ENCODE peak calls at places on chromosomes 2 and 18, in four cellular contexts. J, M, V and B are unnamed samples.

GRCh38 chr2:172093416-172094318 is 8.4 kb downstream of the DLX1 start:
- DNase-seq in J (no peak), M (no peak), V (no peak), B (no peak)

GRCh38 chr2:27652341-27652740 is 11.1 kb downstream of the SUPT7L start:
- DNase-seq in J (no peak), M (no peak), V (no peak), B (no peak)

GRCh38 chr2:165074884-165075283 is 119.6 kb upstream of the SLC38A11 start:
- DNase-seq in J (no peak), M (no peak), V (no peak), B (no peak)

GRCh38 chr18:24414349-24415003 is 12.0 kb upstream of the IMPACT start:
- DNase-seq in J (no peak), M (no peak), V (no peak), B (no peak)

GRCh38 chr2:134137182-134137595 is 116.7 kb upstream of the MGAT5 start:
- DNase-seq in J (peak; percentile 79), M (no peak), V (no peak), B (no peak)

GRCh38 chr2:223503746-223504145 is 98.4 kb downstream of the SCG2 start:
- DNase-seq in J (no peak), M (no peak), V (no peak), B (no peak)

GRCh38 chr2:202695166-202695565 is 60.4 kb downstream of the FAM117B start:
- DNase-seq in J (no peak), M (no peak), V (no peak), B (no peak)

GRCh38 chr2:238875161-238875530 is 27.3 kb downstream of the TWIST2 start:
- DNase-seq in J (no peak), M (no peak), V (no peak), B (no peak)

GRCh38 chr2:137963535-137964065 is 673 bp upstream of the HNMT start:
- DNase-seq in J (no peak), M (no peak), V (no peak), B (no peak)

GRCh38 chr2:211035548-211036185 is 479.3 kb downstream of the CPS1 start:
- DNase-seq in J (peak; percentile 39), M (no peak), V (peak; percentile 5), B (no peak)

GRCh38 chr2:88521445-88522070 is 69.1 kb upstream of the FOXI3 start:
- DNase-seq in J (no peak), M (no peak), V (no peak), B (no peak)

GRCh38 chr2:61633250-61633649 is 95.1 kb upstream of the XPO1 start:
- DNase-seq in J (no peak), M (no peak), V (no peak), B (no peak)

GRCh38 chr2:182980115-182980514 is 58.1 kb downstream of the NCKAP1 start:
- DNase-seq in J (peak; percentile 52), M (no peak), V (no peak), B (peak; percentile 25)

GRCh38 chr18:34943587-34943986 is 97.6 kb upstream of the MAPRE2 start:
- DNase-seq in J (no peak), M (no peak), V (no peak), B (no peak)

GRCh38 chr2:14776216-14776615 is 143.7 kb downstream of the LRATD1 start:
- DNase-seq in J (no peak), M (no peak), V (no peak), B (no peak)